ENCODE peak calls at places on chromosomes 4 and X, in seven cellular contexts. I is AG04450; H is NCI-H2029; M is CD8-positive, alpha-beta T cell; A is midbrain; J is NCI-H2171; K is H7. B is an unnamed sample.

GRCh38 chrX:331145-331771 is 12.7 kb upstream of the GTPBP6 start:
- DNase-seq in I (no peak), H (no peak), M (no peak), A (no peak), J (peak), K (peak), B (peak)

GRCh38 chrX:40012800-40013682 is 84.7 kb downstream of the BCOR start:
- DNase-seq in I (no peak), H (peak), M (peak), A (no peak), J (peak), K (peak), B (peak)

GRCh38 chr4:7507381-7507780 is 72.7 kb upstream of the PSAPL1 start:
- DNase-seq in I (no peak), H (no peak), M (no peak), A (no peak), J (no peak), K (no peak), B (no peak)

GRCh38 chrX:123975180-123975579 is 13.7 kb downstream of the STAG2 start:
- DNase-seq in I (no peak), H (no peak), M (no peak), A (no peak), J (no peak), K (no peak), B (no peak)

GRCh38 chr4:158649111-158649680 is 22.5 kb downstream of the C4orf46 start:
- DNase-seq in I (no peak), H (no peak), M (no peak), A (no peak), J (no peak), K (no peak), B (no peak)

GRCh38 chr4:13196721-13197120 is 287.4 kb downstream of the RAB28 start:
- DNase-seq in I (no peak), H (no peak), M (no peak), A (no peak), J (no peak), K (no peak), B (no peak)

GRCh38 chrX:87516716-87517115 is 886 bp upstream of the KLHL4 start:
- DNase-seq in I (no peak), H (no peak), M (no peak), A (no peak), J (no peak), K (no peak), B (no peak)

GRCh38 chr4:7328913-7329638 is 105.7 kb downstream of the PSAPL1 start:
- DNase-seq in I (peak), H (no peak), M (no peak), A (peak), J (no peak), K (no peak), B (no peak)

GRCh38 chrX:145213504-145213903 is 33.8 kb upstream of the SPANXN1 start:
- DNase-seq in I (no peak), H (no peak), M (no peak), A (no peak), J (no peak), K (no peak), B (peak)

GRCh38 chr4:8121236-8122015 is 37.2 kb downstream of the ABLIM2 start:
- DNase-seq in I (no peak), H (no peak), M (no peak), A (no peak), J (no peak), K (peak), B (no peak)

GRCh38 chrX:106391284-106391852 is 220.4 kb upstream of the RADX start:
- DNase-seq in I (no peak), H (no peak), M (no peak), A (no peak), J (no peak), K (no peak), B (no peak)

GRCh38 chr4:152700151-152700550 is 20.4 kb upstream of the TMEM154 start:
- DNase-seq in I (no peak), H (no peak), M (no peak), A (no peak), J (no peak), K (no peak), B (no peak)

GRCh38 chrX:29172880-29173279 is 585.6 kb downstream of the IL1RAPL1 start:
- DNase-seq in I (no peak), H (no peak), M (no peak), A (no peak), J (no peak), K (no peak), B (no peak)

GRCh38 chr4:107380190-107380589 is 339.8 kb downstream of the PAPSS1 start:
- DNase-seq in I (no peak), H (no peak), M (no peak), A (no peak), J (no peak), K (no peak), B (no peak)

GRCh38 chrX:9197231-9197630 is 163.3 kb upstream of the FAM9B start:
- DNase-seq in I (no peak), H (no peak), M (no peak), A (no peak), J (no peak), K (no peak), B (no peak)

GRCh38 chrX:7690842-7691241 is 152.1 kb upstream of the VCX start:
- DNase-seq in I (no peak), H (no peak), M (no peak), A (no peak), J (no peak), K (peak), B (peak)

GRCh38 chr4:107379054-107379869 is 340.8 kb downstream of the PAPSS1 start:
- DNase-seq in I (no peak), H (no peak), M (no peak), A (peak), J (no peak), K (no peak), B (no peak)

GRCh38 chr4:121692261-121692660 is 4.5 kb downstream of the ANXA5 start:
- DNase-seq in I (no peak), H (no peak), M (no peak), A (no peak), J (no peak), K (no peak), B (no peak)

GRCh38 chr4:62644372-62644771 is 1444.2 kb downstream of the ADGRL3 start:
- DNase-seq in I (no peak), H (no peak), M (no peak), A (peak), J (peak), K (peak), B (peak)

B was measured in neural progenitor cell.